ENCODE peak calls at places on chromosomes 1 and 21, in eight cellular contexts. N, X, M, D, Y, R, I and U are unnamed samples. For H3K36me3, the result is how much of the 10 kb centered on the place peaks cover.

GRCh38 chr1:198936371-198937083 is 297.7 kb downstream of the PTPRC start:
- DNase-seq in Y (peak), M (no peak), I (no peak), R (no peak), X (no peak), D (no peak), N (peak), U (no peak)

GRCh38 chr1:159015440-159015909 is 5.8 kb downstream of the IFI16 start:
- DNase-seq in I (peak), N (peak), Y (peak), D (peak), X (peak), R (no peak), M (peak), U (peak)

GRCh38 chr21:45480701-45481500 is 61.3 kb downstream of the SLC19A1 start:
- DNase-seq in X (no peak), N (no peak), M (no peak), D (no peak), R (no peak), I (no peak), Y (no peak), U (no peak)

GRCh38 chr1:8733463-8733862 is 84.0 kb downstream of the RERE start:
- DNase-seq in D (no peak), M (no peak), I (no peak), R (no peak), Y (no peak), X (no peak), N (no peak), U (no peak)

GRCh38 chr1:32195531-32195930 is 4.9 kb upstream of the CCDC28B start:
- DNase-seq in D (no peak), R (no peak), X (no peak), M (no peak), I (no peak), Y (no peak), N (no peak), U (no peak)

GRCh38 chr1:119159096-119159495 is 18.6 kb upstream of the WARS2 start:
- DNase-seq in R (no peak), X (no peak), M (no peak), D (no peak), Y (no peak), I (no peak), N (no peak), U (peak)

GRCh38 chr1:87560961-87561360 is 232.3 kb downstream of the LMO4 start:
- DNase-seq in I (no peak), D (no peak), N (no peak), Y (no peak), R (no peak), M (no peak), X (no peak), U (no peak)

GRCh38 chr1:46404482-46405203 is 10.5 kb downstream of the FAAH start:
- DNase-seq in N (no peak), M (no peak), R (no peak), I (no peak), Y (no peak), X (no peak), D (no peak), U (no peak)

GRCh38 chr21:26900980-26901379 is 55.8 kb upstream of the ADAMTS1 start:
- DNase-seq in D (no peak), I (no peak), N (no peak), Y (no peak), X (no peak), M (no peak), R (no peak), U (no peak)

GRCh38 chr1:26275580-26276431 is 4.1 kb upstream of the SH3BGRL3 start:
- DNase-seq in N (peak), Y (peak), M (peak), R (peak), X (peak), D (peak), I (peak), U (peak)

DNA sequence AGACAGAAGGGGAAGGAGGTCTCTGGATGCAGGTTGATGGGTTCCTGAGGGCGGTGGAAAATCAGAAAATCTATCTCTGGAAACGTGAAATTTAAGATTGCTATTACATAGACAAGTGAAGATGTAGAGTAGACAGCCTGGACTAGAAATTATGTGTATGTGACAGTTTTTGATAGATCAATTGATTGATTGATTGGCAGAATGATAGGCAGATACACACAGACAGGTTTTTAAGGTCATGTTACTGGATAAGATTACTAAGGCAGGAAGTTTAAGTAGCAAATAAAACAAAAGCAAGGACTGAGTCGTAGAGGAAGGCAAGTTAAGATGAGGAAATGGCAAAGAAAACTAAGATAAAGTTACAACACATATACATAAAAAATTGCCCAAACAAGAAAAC is 124.7 kb downstream of the RGS21 start:
- DNase-seq in M (no peak), X (no peak), Y (no peak), R (no peak), N (no peak), I (no peak), D (no peak), U (no peak)
- H3K36me3 ChIP-seq in M (under half), X (under half), Y (under half), R (under half), N (under half), I (under half), D (under half), U (under half)

GRCh38 chr1:245404527-245404926 is 249.7 kb downstream of the KIF26B start:
- DNase-seq in N (no peak), R (no peak), X (no peak), I (no peak), M (no peak), D (no peak), Y (no peak), U (no peak)

GRCh38 chr1:245407983-245408382 is 253.2 kb downstream of the KIF26B start:
- DNase-seq in D (no peak), R (no peak), I (no peak), N (no peak), M (no peak), Y (no peak), X (no peak), U (no peak)

GRCh38 chr1:245409341-245410195 is 254.8 kb downstream of the KIF26B start:
- DNase-seq in R (no peak), N (no peak), Y (no peak), D (no peak), I (no peak), M (no peak), X (no peak), U (peak)

GRCh38 chr1:245404952-245405351 is 250.2 kb downstream of the KIF26B start:
- DNase-seq in I (no peak), D (no peak), M (no peak), N (no peak), Y (no peak), R (no peak), X (no peak), U (no peak)

DNA sequence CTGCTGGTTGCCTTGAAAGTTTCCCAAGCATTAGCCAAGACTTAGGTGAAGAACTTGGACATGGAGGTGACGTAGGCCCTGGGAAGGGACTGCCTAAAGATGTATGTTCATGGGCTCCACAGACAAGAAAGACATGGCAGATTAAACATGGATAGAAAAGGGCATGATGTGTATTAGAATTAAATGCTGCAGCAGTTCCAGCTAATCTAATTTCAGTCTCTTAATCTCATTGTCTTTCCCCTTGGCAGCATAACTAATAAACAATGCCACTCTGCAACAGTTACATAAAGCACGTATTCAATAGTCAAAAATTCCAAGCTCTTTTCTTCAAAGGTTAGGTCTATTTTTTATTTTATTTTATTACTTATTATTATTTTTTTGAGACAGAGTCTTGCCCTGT is 251.6 kb downstream of the KIF26B start:
- DNase-seq in R (no peak), M (no peak), N (no peak), Y (no peak), D (no peak), I (no peak), X (no peak), U (no peak)
- TF ChIP-seq CTCF in R (no peak), M (no peak), N (no peak), Y (no peak), D (no peak), I (no peak), X (no peak), U (no peak)

DNA sequence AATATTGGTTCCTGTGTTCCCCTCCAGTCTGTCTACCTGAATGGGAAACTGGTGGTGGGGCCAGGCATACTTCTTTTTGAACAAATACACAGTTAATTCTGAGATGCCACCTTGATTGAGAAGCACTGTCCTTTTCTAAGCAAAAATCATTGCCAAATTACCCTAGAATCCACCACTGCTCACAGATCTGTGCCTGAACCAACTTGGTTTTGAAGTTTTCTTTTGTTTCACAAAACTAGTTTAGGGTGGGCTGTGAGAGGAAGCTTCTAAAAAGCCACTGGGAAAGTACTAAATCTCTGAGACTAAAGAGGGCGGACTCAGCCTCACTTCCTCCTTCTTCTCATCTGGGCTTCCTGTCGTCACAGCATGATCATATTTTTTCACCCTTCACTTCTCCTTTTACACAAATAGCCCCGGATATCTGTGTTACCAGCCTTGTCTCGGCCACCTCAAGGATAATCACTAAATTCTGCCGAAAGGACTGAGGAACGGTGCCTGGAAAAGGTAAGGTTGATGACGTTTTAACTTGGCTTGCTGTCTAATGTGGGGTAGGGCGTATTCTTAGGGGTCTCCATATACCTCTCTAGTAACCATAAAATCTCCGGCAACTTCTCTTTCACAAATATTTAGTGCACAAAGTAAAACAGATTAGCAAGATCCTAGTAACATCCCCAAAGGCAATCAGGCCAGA is at the start of gene CD53:
- DNase-seq in Y (peak), R (no peak), X (no peak), N (no peak), D (peak), M (no peak), I (no peak), U (no peak)
- H3K4me3 ChIP-seq in Y (no peak), R (peak), X (peak), N (no peak), D (peak), M (peak), I (peak), U (no peak)

GRCh38 chr1:179095377-179095776 is 13.5 kb downstream of the TOR3A start:
- DNase-seq in I (no peak), X (no peak), M (no peak), N (peak), D (no peak), R (no peak), Y (no peak), U (no peak)
- H3K36me3 ChIP-seq in I (half or more), X (under half), M (half or more), N (under half), D (half or more), R (under half), Y (under half), U (under half)

DNA sequence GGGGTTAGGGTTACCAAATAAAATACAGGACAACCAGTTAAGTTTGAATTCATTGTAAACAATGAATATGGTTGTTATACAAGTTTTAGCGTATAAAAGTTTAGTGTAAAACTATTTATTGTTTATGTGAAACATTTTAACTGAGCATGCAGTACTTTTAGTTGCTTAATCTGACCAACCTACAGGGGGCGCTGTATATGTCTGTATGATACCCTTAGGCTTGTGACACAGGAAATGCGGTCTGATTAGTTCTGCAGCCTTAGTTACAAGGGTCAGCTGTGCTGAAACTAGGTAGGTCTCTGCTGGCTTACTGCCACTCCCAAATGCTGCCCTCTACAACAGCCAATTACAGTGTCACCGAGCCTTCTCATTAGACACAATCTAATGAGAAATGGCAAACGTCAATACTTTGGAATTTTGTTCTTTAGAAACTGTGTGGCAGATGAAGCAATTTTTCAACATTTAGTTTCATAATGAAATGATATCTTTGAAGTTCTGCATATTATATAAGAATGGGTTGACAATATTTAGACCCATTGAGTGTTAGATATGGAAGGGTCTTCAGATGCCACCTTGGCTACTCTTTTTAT is 56.2 kb downstream of the NTNG1 start:
- DNase-seq in N (peak), M (peak), R (no peak), X (no peak), D (no peak), Y (peak), I (no peak), U (no peak)
- TF ChIP-seq CTCF in N (peak), M (peak), R (no peak), X (no peak), D (no peak), Y (peak), I (no peak), U (peak)

DNA sequence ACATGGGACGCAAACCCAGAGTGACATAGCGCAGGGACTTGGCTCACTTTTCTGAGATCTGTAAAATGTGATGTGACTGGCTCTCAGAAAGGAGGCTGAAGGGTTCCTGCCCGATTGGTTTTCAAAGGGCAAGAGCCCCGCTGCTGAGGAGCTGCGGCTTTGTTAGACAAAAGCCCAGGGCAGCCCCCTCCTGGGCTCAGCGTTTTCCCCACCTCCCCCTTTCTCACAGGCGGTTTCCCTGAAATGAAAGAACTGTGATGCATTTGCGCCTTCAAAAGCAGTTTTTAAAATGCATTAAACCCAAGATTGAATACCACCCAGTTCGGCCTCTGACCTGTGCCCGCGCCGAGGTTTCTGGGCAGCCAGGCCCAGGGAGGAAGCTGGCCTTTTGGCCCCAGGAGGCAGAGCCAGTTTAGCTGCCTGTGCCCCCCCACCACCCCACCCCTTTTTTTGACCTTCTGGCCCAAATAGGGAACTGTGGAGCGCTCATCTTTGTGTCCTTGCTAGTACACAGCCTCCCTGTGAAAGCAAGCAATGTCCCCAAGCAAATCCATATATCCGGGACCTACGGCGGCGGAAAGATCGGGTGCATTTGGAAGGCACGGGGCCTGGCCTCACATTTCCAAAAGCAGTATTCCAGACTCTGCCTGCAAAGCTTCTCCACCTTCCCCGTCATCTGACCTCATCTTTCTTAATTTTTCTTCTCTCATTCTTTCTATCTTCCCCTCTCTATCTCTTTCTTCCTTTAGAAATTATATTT is 28.6 kb downstream of the CD247 start:
- DNase-seq in I (no peak), R (no peak), Y (no peak), X (no peak), N (no peak), M (peak), D (no peak), U (no peak)
- H3K4me3 ChIP-seq in I (no peak), R (no peak), Y (no peak), X (no peak), N (no peak), M (no peak), D (no peak), U (no peak)

DNA sequence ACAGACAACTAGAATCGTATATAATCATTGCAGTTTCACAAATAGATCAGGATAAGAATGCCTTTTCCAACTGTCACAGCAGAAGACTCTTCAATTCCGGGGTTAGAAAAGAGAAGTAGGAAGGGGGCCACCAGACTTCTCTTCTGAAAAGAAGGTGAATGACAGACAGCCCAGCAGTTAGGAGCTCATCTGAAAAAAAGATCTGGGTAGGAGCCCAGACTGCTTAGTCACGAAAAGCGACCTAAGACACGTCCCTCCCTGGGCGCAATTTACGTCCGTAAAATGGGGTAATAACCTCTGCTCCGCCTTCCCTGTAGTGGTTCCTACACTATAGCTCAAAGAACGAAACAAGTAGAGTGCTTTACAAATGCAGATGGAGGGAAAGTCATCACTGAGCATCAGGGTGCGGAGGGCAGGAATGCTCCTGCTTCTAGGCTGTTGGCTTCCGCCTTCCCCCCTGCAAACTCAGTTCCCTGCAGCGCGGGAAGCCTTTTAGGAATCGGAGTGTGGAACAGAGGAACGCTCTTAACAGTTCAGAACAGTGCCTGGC is 582 bp downstream of the ORC1 start:
- DNase-seq in R (no peak), M (peak), N (peak), X (no peak), I (no peak), D (no peak), Y (peak), U (no peak)
- H3K36me3 ChIP-seq in R (under half), M (under half), N (under half), X (under half), I (under half), D (under half), Y (under half), U (under half)

DNA sequence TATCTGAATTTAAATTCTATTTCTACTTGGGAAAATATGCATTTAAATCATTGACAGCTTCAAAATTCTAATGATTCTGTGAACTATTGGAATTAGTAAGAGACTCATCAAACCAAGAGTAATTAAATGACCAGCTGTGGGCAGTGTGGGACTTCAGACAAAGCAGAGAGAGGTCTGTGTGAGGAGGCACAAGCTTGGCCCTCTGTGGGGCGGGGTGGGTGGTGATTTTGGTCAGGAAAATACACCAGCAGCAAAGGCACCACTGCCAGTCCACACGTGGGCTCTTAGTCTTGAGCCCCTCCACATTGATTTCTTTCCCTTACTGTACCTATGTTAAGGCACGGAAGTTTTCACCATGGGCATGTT is 39.2 kb upstream of the RAB4A start:
- DNase-seq in N (no peak), X (no peak), M (no peak), R (no peak), I (no peak), D (no peak), Y (peak), U (no peak)
- TF ChIP-seq CTCF in N (no peak), X (no peak), M (peak), R (no peak), I (no peak), D (no peak), Y (no peak), U (no peak)

GRCh38 chr1:40132383-40133121 is 28.6 kb upstream of the RLF start:
- DNase-seq in Y (peak), R (no peak), N (peak), D (no peak), M (no peak), I (no peak), X (no peak), U (no peak)

GRCh38 chr1:40133839-40134238 is 27.3 kb upstream of the RLF start:
- DNase-seq in I (no peak), Y (no peak), R (no peak), X (no peak), M (no peak), D (no peak), N (no peak), U (no peak)

GRCh38 chr1:40130892-40131291 is 30.3 kb upstream of the RLF start:
- DNase-seq in I (no peak), R (no peak), N (no peak), D (no peak), M (no peak), Y (no peak), X (no peak), U (no peak)

DNA sequence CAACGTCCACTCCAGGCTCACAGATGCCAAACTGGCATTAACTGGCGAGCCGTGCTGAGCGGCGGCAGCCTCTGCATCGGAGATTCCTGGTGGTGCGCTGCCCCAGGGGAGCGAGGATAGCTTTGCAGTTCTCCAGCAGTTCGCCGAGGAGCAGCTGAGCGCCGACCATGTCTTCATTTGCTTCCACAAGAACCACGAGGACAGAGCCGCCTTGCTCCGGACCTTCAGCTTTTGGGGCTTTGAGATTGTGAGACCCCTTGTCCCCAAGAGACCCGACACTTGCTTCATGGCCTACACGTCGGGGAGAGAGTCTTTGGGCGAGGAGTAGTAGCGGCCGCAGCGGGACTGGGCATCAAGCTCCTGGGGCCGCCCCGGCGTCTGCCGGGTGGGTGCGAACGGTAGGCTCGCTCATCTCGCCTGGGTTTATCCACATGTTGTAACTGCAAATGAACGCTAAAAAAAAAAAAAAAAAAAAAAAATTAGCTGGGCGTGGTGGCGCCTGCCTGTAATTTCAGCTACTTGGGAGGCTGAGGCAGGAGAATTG is 28.0 kb upstream of the RLF start:
- DNase-seq in X (no peak), N (no peak), R (no peak), D (no peak), Y (peak), I (no peak), M (no peak), U (no peak)
- H3K4me3 ChIP-seq in X (peak), N (peak), R (peak), D (no peak), Y (peak), I (peak), M (no peak), U (peak)